ENCODE peak calls at places on chromosome 9, in nine cellular contexts. W is heart left ventricle, P is adrenal gland, J is upper lobe of left lung, V is spleen, C is esophagus squamous epithelium, L is HepG2, T is A549, D is ovary. Q is an unnamed sample.

GRCh38 chr9:129838707-129839259 is 3.5 kb downstream of the USP20 start:
- DNase-seq in T (no peak), P (peak), J (no peak), C (no peak), L (no peak), W (no peak), D (no peak), V (no peak), Q (no peak)

GRCh38 chr9:111959468-111959941 is 62.9 kb downstream of the UGCG start:
- DNase-seq in J (peak), P (peak), W (peak), C (no peak), V (no peak), T (peak), D (no peak), L (peak), Q (peak)

GRCh38 chr9:79962836-79963235 is 391.1 kb downstream of the TLE4 start:
- DNase-seq in T (no peak), P (no peak), V (no peak), J (no peak), W (no peak), D (no peak), L (no peak), C (no peak), Q (no peak)

GRCh38 chr9:127778280-127779135 is at the start of gene SH2D3C:
- DNase-seq in P (no peak), L (no peak), T (no peak), W (peak), J (peak), D (no peak), V (peak), C (no peak), Q (no peak)

GRCh38 chr9:12790026-12790425 is 15.2 kb downstream of the LURAP1L start:
- DNase-seq in C (no peak), T (no peak), P (no peak), D (no peak), W (no peak), L (no peak), V (no peak), J (no peak), Q (no peak)

GRCh38 chr9:357560-357959 is 142.9 kb downstream of the DOCK8 start:
- DNase-seq in L (no peak), V (no peak), P (peak), C (no peak), W (no peak), J (no peak), D (no peak), T (no peak), Q (peak)

GRCh38 chr9:12760758-12761157 is 14.1 kb upstream of the LURAP1L start:
- DNase-seq in V (no peak), D (no peak), C (no peak), L (no peak), T (no peak), W (no peak), J (no peak), P (no peak), Q (no peak)

GRCh38 chr9:124357591-124358361 is 57.5 kb downstream of the PSMB7 start:
- DNase-seq in L (no peak), J (peak), W (no peak), V (no peak), P (no peak), D (no peak), C (no peak), T (no peak), Q (peak)

GRCh38 chr9:37908698-37909186 is 4.8 kb upstream of the SLC25A51 start:
- DNase-seq in J (peak), C (no peak), W (no peak), L (peak), D (no peak), V (peak), P (peak), T (peak), Q (no peak)

GRCh38 chr9:15220658-15221310 is 86.2 kb downstream of the TTC39B start:
- DNase-seq in J (no peak), C (no peak), L (no peak), P (no peak), V (no peak), T (no peak), W (no peak), D (no peak), Q (no peak)

GRCh38 chr9:130316406-130316805 is 50.8 kb downstream of the HMCN2 start:
- DNase-seq in C (no peak), V (no peak), D (no peak), L (no peak), J (no peak), P (no peak), W (no peak), T (no peak), Q (no peak)

GRCh38 chr9:91392435-91392834 is 30.7 kb upstream of the AUH start:
- DNase-seq in P (no peak), W (no peak), L (no peak), T (no peak), V (no peak), J (no peak), C (no peak), D (no peak), Q (peak)

GRCh38 chr9:77725051-77725702 is 77.1 kb upstream of the GNA14 start:
- DNase-seq in L (no peak), P (no peak), D (no peak), J (no peak), C (no peak), T (no peak), W (no peak), V (no peak), Q (no peak)

GRCh38 chr9:95481000-95481399 is 35.8 kb downstream of the PTCH1 start:
- DNase-seq in V (no peak), T (no peak), P (no peak), D (no peak), L (no peak), C (no peak), J (no peak), W (no peak), Q (no peak)

GRCh38 chr9:120707170-120707569 is 7.1 kb downstream of the MEGF9 start:
- DNase-seq in P (no peak), C (no peak), W (no peak), T (no peak), J (no peak), V (no peak), D (no peak), L (no peak), Q (no peak)

GRCh38 chr9:113910036-113910639 is 34.0 kb downstream of the ZNF618 start:
- DNase-seq in V (no peak), D (no peak), T (no peak), P (no peak), C (no peak), W (no peak), L (no peak), J (peak), Q (no peak)

GRCh38 chr9:8850916-8851315 is 1051.3 kb upstream of the DMAC1 start:
- DNase-seq in V (no peak), W (no peak), C (no peak), D (no peak), P (no peak), T (no peak), J (no peak), L (no peak), Q (no peak)

GRCh38 chr9:119639287-119639955 is 270.2 kb upstream of the BRINP1 start:
- DNase-seq in W (no peak), C (no peak), T (peak), D (no peak), P (peak), V (no peak), J (no peak), L (no peak), Q (no peak)

GRCh38 chr9:122904823-122905710 is at the start of gene RC3H2:
- DNase-seq in P (peak), J (peak), D (peak), T (peak), L (peak), V (peak), C (peak), W (peak), Q (peak)
- TF ChIP-seq POLR2A in P (peak), J (peak), D (peak), T (peak), L (peak), V (peak), C (peak), W (peak), Q (peak)

GRCh38 chr9:93576296-93577044 is at the start of gene PHF2:
- DNase-seq in C (no peak), D (peak), P (peak), L (no peak), W (no peak), V (peak), J (no peak), T (no peak), Q (peak)
- TF ChIP-seq POLR2A in C (no peak), D (no peak), P (peak), L (no peak), W (no peak), V (no peak), J (no peak), T (peak), Q (no peak)

GRCh38 chr9:89418112-89418872 is 79.6 kb downstream of the SEMA4D start:
- DNase-seq in J (no peak), P (no peak), T (no peak), D (no peak), V (peak), W (no peak), C (no peak), L (no peak), Q (no peak)
- TF ChIP-seq POLR2A in J (no peak), P (no peak), T (no peak), D (no peak), V (no peak), W (no peak), C (no peak), L (no peak), Q (no peak)

GRCh38 chr9:20604561-20604960 is 17.7 kb downstream of the MLLT3 start:
- DNase-seq in C (no peak), T (no peak), W (no peak), D (no peak), L (no peak), P (no peak), J (no peak), V (no peak), Q (no peak)
- TF ChIP-seq POLR2A in C (no peak), T (no peak), W (no peak), D (no peak), L (no peak), P (no peak), J (no peak), V (no peak), Q (no peak)

DNA sequence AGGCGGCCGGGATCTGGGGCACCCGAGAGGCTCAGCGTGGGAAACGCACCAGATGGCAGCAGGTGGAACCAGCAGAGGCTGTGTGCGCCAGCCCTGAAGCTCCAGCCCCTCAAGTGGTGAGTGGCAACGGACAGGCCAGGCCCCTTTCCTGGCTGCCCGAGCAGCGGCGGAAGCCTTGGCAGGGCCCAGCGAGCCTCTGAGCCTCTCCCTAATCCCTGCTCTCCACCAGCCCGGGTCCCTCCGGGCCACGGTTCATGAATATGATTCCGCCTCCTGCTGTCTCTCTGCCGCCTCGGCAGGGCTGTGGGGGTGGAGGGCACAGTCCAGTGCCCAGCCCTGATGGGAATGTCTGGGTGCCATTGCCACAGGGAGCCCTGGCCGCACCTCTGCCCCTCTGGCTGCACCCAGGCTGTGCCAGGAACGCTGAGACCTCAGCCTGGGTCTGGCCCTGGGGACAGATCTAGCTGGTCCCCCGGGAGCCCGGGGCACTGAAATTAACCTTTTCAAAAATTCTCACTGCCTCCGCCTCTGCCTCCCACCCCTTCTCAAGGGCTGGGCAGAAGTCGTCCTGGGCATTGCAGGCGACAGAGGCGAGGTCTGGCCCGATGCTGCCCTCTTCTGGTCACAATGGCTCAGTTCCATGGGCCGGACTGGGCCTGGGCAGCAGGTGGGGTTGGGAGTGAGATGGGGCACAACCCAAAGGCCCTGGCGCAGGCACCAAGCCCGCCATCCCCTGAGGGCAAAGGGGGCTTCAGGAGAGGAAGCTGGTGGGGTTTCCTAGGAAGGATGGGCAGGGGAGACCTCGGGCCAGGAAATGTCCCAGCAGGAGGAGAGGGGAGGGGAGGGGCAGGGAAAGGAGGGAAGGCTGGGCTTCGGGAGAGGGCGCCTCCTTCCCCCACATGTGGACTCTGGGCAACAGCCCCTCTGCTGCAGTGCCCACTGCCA is 20.3 kb downstream of the CCDC187 start:
- DNase-seq in C (no peak), T (peak), V (peak), J (peak), W (peak), P (peak), D (peak), L (peak), Q (peak)
- TF ChIP-seq POLR2A in C (no peak), T (no peak), V (no peak), J (no peak), W (no peak), P (no peak), D (no peak), L (no peak), Q (no peak)

GRCh38 chr9:109781086-109781485 is 1.1 kb downstream of the PALM2AKAP2 start:
- DNase-seq in L (no peak), P (no peak), C (no peak), T (no peak), D (no peak), W (no peak), J (no peak), V (no peak), Q (no peak)

GRCh38 chr9:109781541-109782197 is 1.7 kb downstream of the PALM2AKAP2 start:
- DNase-seq in J (no peak), W (no peak), T (no peak), V (no peak), L (no peak), P (no peak), C (no peak), D (no peak), Q (no peak)

GRCh38 chr9:109776391-109776790 is 3.6 kb upstream of the PALM2AKAP2 start:
- DNase-seq in C (no peak), T (no peak), V (no peak), W (no peak), L (no peak), D (no peak), J (no peak), P (no peak), Q (no peak)

GRCh38 chr9:109780453-109781033 is 545 bp downstream of the PALM2AKAP2 start:
- DNase-seq in D (no peak), P (no peak), V (no peak), L (no peak), W (no peak), J (no peak), T (no peak), C (no peak), Q (no peak)

GRCh38 chr9:109779711-109780452 is at the start of gene PALM2AKAP2:
- DNase-seq in J (peak), T (peak), D (peak), W (peak), L (no peak), C (no peak), V (no peak), P (peak), Q (peak)
- TF ChIP-seq POLR2A in J (no peak), T (peak), D (no peak), W (peak), L (no peak), C (no peak), V (no peak), P (no peak), Q (no peak)

GRCh38 chr9:69513291-69513690 is 158.9 kb downstream of the APBA1 start:
- DNase-seq in V (peak), D (no peak), P (no peak), L (no peak), T (no peak), W (no peak), C (no peak), J (no peak), Q (no peak)
- TF ChIP-seq POLR2A in V (no peak), D (no peak), P (no peak), L (no peak), T (no peak), W (no peak), C (no peak), J (no peak), Q (no peak)

DNA sequence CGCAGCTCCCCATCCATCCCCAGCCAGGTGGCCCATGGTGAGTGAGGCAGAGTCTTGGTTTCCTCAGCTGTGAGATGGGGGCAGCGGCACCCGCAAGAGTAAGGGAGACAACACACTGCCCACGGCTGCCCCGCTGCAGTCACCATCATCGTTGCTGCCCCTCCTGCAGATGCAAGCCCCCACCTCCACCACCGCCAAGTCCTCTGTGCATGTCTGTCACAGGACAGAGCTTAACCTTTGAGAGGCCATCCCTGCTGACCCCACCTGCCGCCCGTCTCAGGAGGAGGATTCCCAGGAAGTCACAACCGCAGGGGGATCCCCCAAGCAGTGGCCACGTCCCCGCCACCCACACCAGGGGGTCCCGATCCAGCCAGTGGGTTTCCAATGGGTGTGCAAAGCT is 113.7 kb downstream of the VAV2 start:
- DNase-seq in P (no peak), V (no peak), L (no peak), D (no peak), T (no peak), W (no peak), C (no peak), J (no peak), Q (no peak)
- TF ChIP-seq POLR2A in P (no peak), V (no peak), L (no peak), D (no peak), T (no peak), W (no peak), C (no peak), J (no peak), Q (no peak)

GRCh38 chr9:34328983-34329832 is at the start of the genes KIF24 and NUDT2:
- DNase-seq in L (peak), P (peak), C (peak), V (peak), T (peak), J (peak), W (peak), D (peak), Q (peak)
- TF ChIP-seq POLR2A in L (peak), P (peak), C (peak), V (no peak), T (peak), J (peak), W (peak), D (peak), Q (peak)

Q was measured in erythroblast.